ENCODE peak calls at places on chromosome 13, in four cellular contexts. K is IMR-90, X is mesendoderm, H is H9. R is an unnamed sample.

GRCh38 chr13:114174529-114174941 is 4.5 kb upstream of the CFAP97D2 start:
- DNase-seq in H (no peak), X (no peak), K (peak; percentile 55), R (no peak)

GRCh38 chr13:21884299-21884878 is 213.5 kb downstream of the FGF9 start:
- DNase-seq in H (no peak), K (no peak), X (no peak), R (no peak)

GRCh38 chr13:95641291-95641811 is 3.2 kb downstream of the DZIP1 start:
- DNase-seq in K (peak; percentile 27), H (peak; percentile 66), X (no peak), R (no peak)

GRCh38 chr13:26051231-26052135 is at the start of gene SHISA2:
- DNase-seq in X (peak; percentile 71), H (peak; percentile 86), K (peak; percentile 31), R (peak; percentile 82)

GRCh38 chr13:114146629-114147028 is 14.2 kb upstream of the RASA3 start:
- DNase-seq in X (peak; percentile 51), K (no peak), H (no peak), R (no peak)

GRCh38 chr13:49220035-49220855 is at the start of gene MLNR:
- DNase-seq in H (peak; percentile 76), K (no peak), X (peak; percentile 72), R (peak; percentile 35)

GRCh38 chr13:50676602-50677001 is 166.9 kb downstream of the DLEU7 start:
- DNase-seq in K (peak; percentile 44), X (peak; percentile 89), H (no peak), R (no peak)

GRCh38 chr13:85316501-85316900 is 482.7 kb downstream of the SLITRK6 start:
- DNase-seq in K (no peak), H (no peak), X (no peak), R (no peak)

GRCh38 chr13:101139076-101139475 is 277.2 kb downstream of the NALCN start:
- DNase-seq in H (no peak), K (no peak), X (no peak), R (no peak)

GRCh38 chr13:35838356-35838755 is 292.8 kb downstream of the DCLK1 start:
- DNase-seq in X (no peak), H (no peak), K (peak; percentile 85), R (no peak)

GRCh38 chr13:49093376-49093775 is 117.7 kb downstream of the FNDC3A start:
- DNase-seq in X (no peak), H (no peak), K (no peak), R (no peak)

GRCh38 chr13:73216381-73216831 is 157.6 kb downstream of the KLF5 start:
- DNase-seq in X (no peak), H (no peak), K (no peak), R (no peak)

GRCh38 chr13:101018720-101019119 is 344.1 kb upstream of the TMTC4 start:
- DNase-seq in K (peak; percentile 71), X (peak; percentile 37), H (no peak), R (no peak)

GRCh38 chr13:31154939-31155338 is 6.8 kb downstream of the HSPH1 start:
- DNase-seq in X (no peak), K (peak; percentile 65), H (no peak), R (no peak)

GRCh38 chr13:30881191-30881651 is 24.9 kb upstream of the MEDAG start:
- DNase-seq in X (no peak), H (no peak), K (no peak), R (no peak)

GRCh38 chr13:51585696-51586095 is 1.4 kb downstream of the WDFY2 start:
- DNase-seq in K (peak; percentile 62), H (no peak), X (no peak), R (no peak)

GRCh38 chr13:43934273-43934672 is 54.6 kb downstream of the LACC1 start:
- DNase-seq in K (peak; percentile 29), X (no peak), H (no peak), R (no peak)

GRCh38 chr13:44191504-44192171 is 182.0 kb upstream of the SERP2 start:
- DNase-seq in H (peak; percentile 53), K (peak; percentile 70), X (peak; percentile 78), R (peak; percentile 59)

GRCh38 chr13:66656050-66656449 is 574.1 kb downstream of the PCDH9 start:
- DNase-seq in K (no peak), X (no peak), H (no peak), R (no peak)

GRCh38 chr13:50893211-50893852 is 16.3 kb upstream of the RNASEH2B start:
- DNase-seq in H (no peak), X (no peak), K (peak; percentile 19), R (no peak)

GRCh38 chr13:90947976-90948375 is 399.5 kb upstream of the MIR17HG start:
- DNase-seq in X (no peak), H (no peak), K (no peak), R (no peak)

GRCh38 chr13:106514928-106515634 is 20.4 kb downstream of the EFNB2 start:
- DNase-seq in K (no peak), H (no peak), X (no peak), R (no peak)

GRCh38 chr13:106513608-106514007 is 21.9 kb downstream of the EFNB2 start:
- DNase-seq in H (no peak), K (no peak), X (no peak), R (no peak)

GRCh38 chr13:106517151-106517847 is 18.2 kb downstream of the EFNB2 start:
- DNase-seq in K (no peak), H (no peak), X (no peak), R (no peak)

GRCh38 chr13:106513025-106513424 is 22.4 kb downstream of the EFNB2 start:
- DNase-seq in K (peak; percentile 45), H (no peak), X (no peak), R (no peak)

DNA sequence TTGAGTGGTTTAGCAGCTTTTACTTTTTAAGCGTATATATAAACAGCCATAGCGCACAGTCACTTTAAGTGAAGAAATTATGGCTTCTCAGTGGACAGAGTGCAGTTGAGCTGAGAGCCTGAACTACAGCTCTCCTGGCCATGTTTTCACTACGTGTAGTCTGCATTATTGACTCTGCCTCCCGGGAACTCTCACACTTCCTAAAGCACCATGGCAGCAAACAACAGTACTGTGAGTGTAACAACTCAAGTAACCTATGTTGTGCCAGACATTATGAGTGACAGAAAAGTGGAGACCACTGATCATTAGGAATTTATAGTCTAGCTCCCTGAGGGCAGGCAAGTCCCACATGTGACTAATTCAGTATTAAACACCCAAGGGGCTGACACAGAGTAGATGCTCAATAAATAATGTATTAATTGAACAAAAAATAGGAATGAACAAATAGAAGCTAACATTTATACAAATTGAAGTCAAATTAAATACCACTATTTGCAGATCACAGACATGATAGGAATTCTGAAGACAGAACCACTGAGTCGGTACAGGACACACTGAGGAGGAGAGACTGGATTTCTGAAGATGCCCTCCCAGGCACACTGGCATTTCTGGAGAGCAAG is 19.7 kb downstream of the EFNB2 start:
- DNase-seq in H (no peak), K (no peak), X (no peak), R (no peak)
- H4K8ac ChIP-seq in H (no peak overlapping the region), K (no peak overlapping the region), X (no peak overlapping the region), R (no peak overlapping the region)

GRCh38 chr13:87677043-87677333 is 5.8 kb downstream of the SLITRK5 start:
- DNase-seq in K (no peak), H (no peak), X (no peak), R (no peak)
- H3K23ac ChIP-seq in K (no peak overlapping the region), H (no peak overlapping the region), X (no peak overlapping the region), R (no peak overlapping the region)

DNA sequence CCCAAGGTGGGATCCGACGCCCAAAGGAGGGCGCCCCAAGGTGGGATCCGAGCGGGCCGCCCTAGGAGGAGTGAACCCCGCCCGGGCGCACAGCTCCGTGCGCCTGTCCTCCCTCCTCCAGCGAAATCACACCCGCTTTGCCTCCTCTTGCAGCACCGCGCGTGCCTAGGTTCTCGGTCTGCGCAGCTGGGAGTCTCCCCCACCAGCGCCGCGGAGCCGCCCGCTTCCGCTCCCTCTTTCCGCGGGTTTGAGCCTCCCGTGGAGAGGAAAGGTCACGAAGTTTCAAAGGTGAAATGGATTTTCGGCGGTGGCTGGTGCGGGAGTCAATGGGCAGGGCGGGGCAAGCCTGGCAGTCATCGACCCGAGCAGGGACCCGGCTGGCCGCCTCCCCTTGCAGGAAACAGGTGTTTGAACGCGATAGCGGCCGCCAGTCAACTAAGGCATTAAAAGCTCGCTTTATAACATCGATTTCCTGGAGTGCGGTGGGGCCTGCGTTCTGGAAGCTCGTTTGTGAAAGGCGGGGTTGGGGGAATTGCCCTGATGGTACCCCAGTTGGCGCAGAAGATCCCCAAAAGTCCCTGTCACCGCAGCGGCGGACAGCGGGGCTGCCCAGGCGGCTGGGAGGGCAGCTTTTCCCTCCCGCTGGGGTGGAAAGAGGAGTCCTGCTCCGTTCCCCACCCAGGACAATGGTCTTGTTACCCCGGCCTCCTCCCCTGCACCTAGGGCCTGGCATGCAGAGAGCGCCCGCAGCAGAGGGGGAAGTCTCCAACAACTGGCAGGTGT is 9.0 kb upstream of the SOX1 start:
- DNase-seq in K (no peak), X (no peak), H (peak; percentile 56), R (no peak)
- H4K8ac ChIP-seq in K (no peak overlapping the region), X (no peak overlapping the region), H (no peak overlapping the region), R (no peak overlapping the region)

GRCh38 chr13:93959796-93960533 is 519.5 kb downstream of the DCT start:
- DNase-seq in H (no peak), X (peak; percentile 65), K (peak; percentile 46), R (no peak)
- H3K23ac ChIP-seq in H (no peak overlapping the region), X (no peak overlapping the region), K (no peak overlapping the region), R (no peak overlapping the region)

DNA sequence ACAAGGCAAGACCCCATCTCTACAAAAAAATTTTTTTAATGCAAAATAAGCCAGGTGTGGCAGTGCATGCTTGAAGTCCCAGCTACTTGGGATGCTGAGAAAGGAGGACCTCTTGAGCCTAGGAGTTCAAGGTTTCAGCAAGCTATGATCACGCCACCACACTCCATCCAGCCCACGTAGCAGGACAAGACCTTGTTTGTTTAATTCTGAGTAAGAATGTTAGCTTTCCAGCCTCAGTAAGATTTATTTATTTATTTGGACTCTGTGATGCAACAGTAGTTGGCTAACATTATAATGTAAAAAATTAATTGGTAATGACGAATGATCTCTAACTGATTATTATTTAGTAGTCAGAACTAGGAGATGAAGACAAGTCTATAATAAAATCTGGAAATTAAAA is 23.3 kb downstream of the N4BP2L2 start:
- DNase-seq in K (peak; percentile 52), X (no peak), H (no peak), R (no peak)
- H4K8ac ChIP-seq in K (no peak overlapping the region), X (no peak overlapping the region), H (no peak overlapping the region), R (no peak overlapping the region)

GRCh38 chr13:110712081-110712848 is 1.2 kb upstream of the ING1 start:
- DNase-seq in X (peak; percentile 93), K (peak; percentile 73), H (peak; percentile 86), R (peak; percentile 92)

GRCh38 chr13:110714798-110715394 is 1.4 kb downstream of the ING1 start:
- DNase-seq in X (peak; percentile 79), H (peak; percentile 63), K (peak; percentile 25), R (peak; percentile 35)

GRCh38 chr13:110712849-110713641 is 455 bp upstream of the ING1 start:
- DNase-seq in H (peak; percentile 100), X (peak; percentile 100), K (peak; percentile 100), R (peak; percentile 99)

GRCh38 chr13:110713981-110714797 is 689 bp downstream of the ING1 start:
- DNase-seq in X (peak; percentile 68), K (peak; percentile 32), H (peak; percentile 42), R (peak; percentile 38)

DNA sequence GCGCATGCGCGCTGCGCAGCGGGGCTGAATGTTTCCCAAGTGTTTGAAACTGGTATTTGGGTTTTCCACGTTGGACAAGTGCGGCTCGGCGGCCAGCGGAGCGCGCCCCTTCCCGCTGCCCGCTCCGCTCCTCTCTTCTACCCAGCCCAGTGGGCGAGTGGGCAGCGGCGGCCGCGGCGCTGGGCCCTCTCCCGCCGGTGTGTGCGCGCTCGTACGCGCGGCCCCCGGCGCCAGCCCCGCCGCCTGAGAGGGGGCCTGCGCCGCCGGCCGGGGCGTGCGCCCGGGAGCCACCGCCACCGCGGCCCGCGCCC is at the start of gene ING1:
- DNase-seq in H (no peak), X (no peak), K (no peak), R (no peak)
- H3K23ac ChIP-seq in H (no peak within 1 kb of the TSS), X (peak within 1 kb of the TSS; percentile 98), K (peak within 1 kb of the TSS; percentile 84), R (peak within 1 kb of the TSS; percentile 99)